ENCODE peak calls at places on chromosomes 13 and 19, in four cellular contexts. P is H1, Y is K562, F is GM12878. S is an unnamed sample.

GRCh38 chr13:21528616-21529015 is 69.5 kb upstream of the ZDHHC20 start:
- DNase-seq in P (no peak), Y (no peak), F (no peak), S (no peak)

GRCh38 chr19:4456566-4456842 is 1.1 kb downstream of the UBXN6 start:
- DNase-seq in P (no peak), Y (peak; percentile 50), F (no peak), S (no peak)

GRCh38 chr19:36093687-36094086 is 17.3 kb upstream of the OVOL3 start:
- DNase-seq in P (no peak), Y (no peak), F (no peak), S (no peak)

GRCh38 chr13:60227168-60227567 is 63.4 kb upstream of the DIAPH3 start:
- DNase-seq in P (no peak), Y (no peak), F (no peak), S (no peak)

GRCh38 chr19:8001651-8001994 is 3.8 kb downstream of the ELAVL1 start:
- DNase-seq in P (no peak), Y (no peak), F (no peak), S (no peak)

GRCh38 chr19:49890349-49891311 is 6.1 kb downstream of the IL4I1 start:
- DNase-seq in P (no peak), Y (peak; percentile 94), F (no peak), S (no peak)

GRCh38 chr19:8905342-8905741 is 73.2 kb downstream of the MBD3L1 start:
- DNase-seq in P (no peak), Y (no peak), F (no peak), S (no peak)

GRCh38 chr13:88945793-88946192 is 1274.6 kb downstream of the SLITRK5 start:
- DNase-seq in P (no peak), Y (no peak), F (no peak), S (no peak)

GRCh38 chr13:40624338-40624737 is 42.1 kb downstream of the FOXO1 start:
- DNase-seq in P (no peak), Y (no peak), F (no peak), S (no peak)

GRCh38 chr13:42615691-42616090 is 41.7 kb downstream of the TNFSF11 start:
- DNase-seq in P (no peak), Y (no peak), F (no peak), S (no peak)

GRCh38 chr13:102333320-102334181 is 68.3 kb downstream of the FGF14 start:
- DNase-seq in P (no peak), Y (no peak), F (no peak), S (no peak)

GRCh38 chr19:28686741-28687140 is 526.2 kb downstream of the UQCRFS1 start:
- DNase-seq in P (no peak), Y (no peak), F (no peak), S (no peak)

GRCh38 chr13:43433691-43434121 is 353.1 kb downstream of the ENOX1 start:
- DNase-seq in P (no peak), Y (no peak), F (no peak), S (no peak)

GRCh38 chr19:33344611-33345010 is 28.9 kb upstream of the CEBPG start:
- DNase-seq in P (no peak), Y (no peak), F (no peak), S (no peak)

GRCh38 chr13:43036386-43037220 is 13.2 kb downstream of the DNAJC15 start:
- DNase-seq in P (no peak), Y (no peak), F (no peak), S (no peak)

GRCh38 chr13:42924290-42924803 is 67.7 kb downstream of the EPSTI1 start:
- DNase-seq in P (no peak), Y (no peak), F (no peak), S (no peak)

GRCh38 chr13:110583178-110583865 is 21.8 kb upstream of the RAB20 start:
- DNase-seq in P (no peak), Y (no peak), F (no peak), S (no peak)

GRCh38 chr13:44436589-44437337 is 63.1 kb downstream of the SERP2 start:
- DNase-seq in P (peak; percentile 86), Y (peak; percentile 90), F (no peak), S (peak; percentile 86)

GRCh38 chr13:44439615-44440014 is 66.0 kb downstream of the SERP2 start:
- DNase-seq in P (no peak), Y (no peak), F (no peak), S (no peak)

GRCh38 chr13:44440046-44440608 is 66.5 kb downstream of the SERP2 start:
- DNase-seq in P (no peak), Y (no peak), F (no peak), S (no peak)

GRCh38 chr13:44437356-44438233 is 64.0 kb downstream of the SERP2 start:
- DNase-seq in P (no peak), Y (no peak), F (no peak), S (peak; percentile 35)

GRCh38 chr13:44438234-44438579 is 64.6 kb downstream of the SERP2 start:
- DNase-seq in P (no peak), Y (no peak), F (no peak), S (no peak)
- TF ChIP-seq USF2 in P (no peak), Y (no peak), F (no peak), S (no peak)

GRCh38 chr19:3098141-3098514 is 4.0 kb downstream of the GNA11 start:
- DNase-seq in P (no peak), Y (no peak), F (no peak), S (no peak)
- TF ChIP-seq CEBPB in P (no peak), Y (no peak), F (no peak), S (no peak)

DNA sequence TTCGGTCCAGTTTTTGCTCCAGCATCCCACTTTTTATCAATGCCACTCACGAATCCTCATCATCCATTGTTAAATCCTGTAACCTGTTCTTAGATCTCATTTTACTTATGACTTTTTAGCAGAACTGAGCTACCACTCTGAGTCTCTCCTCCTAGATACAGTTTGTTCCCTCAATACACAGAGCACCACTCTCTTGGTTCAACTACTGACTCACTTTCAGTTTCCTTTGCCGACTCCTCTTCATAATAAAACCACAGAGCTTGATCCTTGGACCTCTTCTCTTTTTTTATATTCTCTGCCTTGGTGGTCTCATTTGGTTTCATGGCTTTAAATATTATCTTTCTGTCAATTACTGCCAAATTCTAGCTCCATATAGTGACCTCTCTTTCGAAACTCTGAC is 150.3 kb downstream of the SLITRK5 start:
- DNase-seq in P (no peak), Y (no peak), F (no peak), S (no peak)
- TF ChIP-seq SIN3A in P (no peak), Y (no peak), F (no peak), S (no peak)

DNA sequence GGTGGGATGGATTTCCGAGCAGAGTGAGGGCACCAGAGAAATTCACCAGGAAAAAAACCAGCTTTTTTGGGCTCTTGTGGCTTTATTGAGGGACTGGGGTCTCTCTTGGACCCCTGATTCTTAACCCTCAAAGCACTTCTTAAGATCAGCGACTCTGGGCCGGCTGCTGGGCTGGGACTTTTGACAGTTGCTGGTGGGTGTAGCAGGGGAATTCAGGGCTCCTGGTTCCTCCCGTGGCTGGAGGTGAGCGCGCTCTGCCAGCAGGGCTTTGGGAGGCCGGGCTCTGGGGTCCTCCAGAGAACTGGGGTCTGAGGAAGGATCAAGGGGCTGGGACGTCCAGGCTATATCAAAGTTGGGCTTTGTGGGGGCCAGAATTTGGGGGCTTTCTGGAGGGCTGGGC is 3.3 kb downstream of the CRB3 start:
- DNase-seq in P (no peak), Y (peak; percentile 4), F (no peak), S (no peak)
- TF ChIP-seq USF2 in P (no peak), Y (no peak), F (no peak), S (no peak)

DNA sequence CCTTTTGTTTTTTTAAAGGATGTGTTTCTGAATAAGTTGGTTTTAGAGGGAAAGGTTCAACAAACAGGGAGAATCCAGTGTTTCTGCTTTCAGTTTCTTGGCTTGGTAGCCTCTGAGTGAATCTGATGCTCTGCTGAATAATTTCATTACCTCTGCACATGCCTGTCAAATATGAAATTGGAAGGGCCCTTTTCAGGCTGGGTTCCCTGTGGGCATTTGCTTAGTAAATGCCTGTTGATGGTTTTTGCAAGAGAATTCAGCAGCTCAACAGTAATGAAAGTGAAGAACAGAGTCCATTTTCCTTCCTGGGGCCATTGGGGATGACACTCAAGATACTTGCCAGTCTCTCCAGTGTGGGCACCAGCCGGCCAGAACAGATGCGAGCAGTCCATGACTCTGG is 74.3 kb downstream of the GPR12 start:
- DNase-seq in P (no peak), Y (no peak), F (no peak), S (no peak)
- TF ChIP-seq CEBPB in P (no peak), Y (no peak), F (no peak), S (no peak)

GRCh38 chr19:30664358-30665058 is 292.3 kb downstream of the ZNF536 start:
- DNase-seq in P (no peak), Y (no peak), F (no peak), S (peak; percentile 84)
- TF ChIP-seq SIN3A in P (no peak), Y (no peak), F (no peak), S (no peak)

DNA sequence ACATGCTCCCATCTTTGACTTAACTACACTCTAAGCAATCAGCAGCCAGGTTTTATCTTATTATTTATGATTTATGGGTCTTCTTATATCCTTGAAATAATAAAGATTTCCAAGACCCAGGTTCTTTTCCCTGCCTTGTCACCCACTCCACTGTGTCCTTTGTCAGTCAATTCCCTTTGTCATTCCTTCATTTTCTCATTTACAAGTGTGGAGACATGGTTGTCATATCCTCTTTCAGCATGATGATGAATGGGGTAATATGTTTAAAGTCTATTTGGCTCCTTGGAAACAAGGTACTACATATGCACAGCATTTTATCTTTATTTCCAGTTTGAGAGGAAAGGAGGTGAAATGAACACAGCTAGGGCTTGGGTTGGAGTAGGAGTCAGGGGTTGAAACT is 521.8 kb downstream of the LMO7 start:
- DNase-seq in P (no peak), Y (no peak), F (no peak), S (no peak)
- TF ChIP-seq USF2 in P (no peak), Y (no peak), F (no peak), S (no peak)

DNA sequence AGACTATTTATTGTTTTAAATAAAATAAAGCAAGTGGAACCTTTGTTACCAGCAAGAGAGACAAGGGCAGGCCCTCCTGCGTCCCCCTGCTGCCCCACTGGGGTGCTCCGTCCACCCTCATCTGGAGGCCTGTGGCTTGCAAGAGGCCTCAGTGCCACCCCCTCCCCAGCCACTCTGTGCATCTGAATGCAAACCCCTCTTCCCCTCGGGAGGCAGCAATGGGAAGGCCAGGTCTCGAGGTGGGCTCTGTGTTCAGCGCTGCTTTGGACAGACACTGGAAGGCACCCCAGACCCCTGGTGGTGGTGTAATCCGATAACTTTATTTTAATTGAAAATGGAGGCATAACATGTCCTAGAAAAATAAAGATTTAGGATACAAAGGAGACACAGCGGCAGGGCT is 4.6 kb downstream of the SIX5 start:
- DNase-seq in P (no peak), Y (no peak), F (no peak), S (no peak)
- TF ChIP-seq CEBPB in P (no peak), Y (no peak), F (no peak), S (no peak)

DNA sequence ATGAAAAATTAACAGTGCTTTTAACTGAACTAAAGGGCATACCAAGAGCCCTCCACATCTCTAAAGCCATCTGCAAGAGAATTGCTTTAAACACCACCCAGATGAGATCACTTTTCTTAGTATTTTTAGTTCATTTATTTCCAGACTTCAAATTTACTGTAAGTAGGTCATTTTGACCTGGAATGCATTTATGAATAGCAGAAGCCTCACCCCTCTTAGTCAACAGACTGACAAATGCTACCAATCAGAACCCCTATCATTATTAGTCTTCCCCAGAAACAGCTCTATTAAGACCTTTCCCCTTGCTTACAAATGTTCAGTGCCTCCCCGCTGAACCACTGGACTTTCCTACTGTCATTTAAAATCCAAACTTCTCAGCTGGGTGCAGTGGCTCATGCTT is 27.3 kb downstream of the RUBCNL start:
- DNase-seq in P (no peak), Y (no peak), F (no peak), S (no peak)
- TF ChIP-seq SIN3A in P (no peak), Y (no peak), F (no peak), S (no peak)